ENCODE peak calls at places on chromosomes 11 and 22, in four cellular contexts. A is IMR-90, G is H9, N is H1. I is an unnamed sample.

GRCh38 chr11:22432331-22433065 is 94.3 kb downstream of the SLC17A6 start:
- DNase-seq in N (no peak), A (peak), G (peak), I (peak)

GRCh38 chr11:3605721-3606324 is 36.0 kb downstream of the ART5 start:
- DNase-seq in N (no peak), A (no peak), G (no peak), I (no peak)

GRCh38 chr11:9752091-9752490 is 88.2 kb downstream of the SWAP70 start:
- DNase-seq in A (peak), G (no peak), N (no peak), I (no peak)

GRCh38 chr11:31355131-31355530 is 14.4 kb downstream of the DCDC1 start:
- DNase-seq in A (peak), G (no peak), N (no peak), I (no peak)

GRCh38 chr11:104700609-104701008 is 197.7 kb downstream of the CASP12 start:
- DNase-seq in G (no peak), N (no peak), A (peak), I (no peak)

GRCh38 chr22:17792289-17792688 is 18.0 kb upstream of the BID start:
- DNase-seq in G (peak), N (no peak), A (no peak), I (peak)

GRCh38 chr11:20020198-20020597 is 140.1 kb downstream of the DBX1 start:
- DNase-seq in N (no peak), A (no peak), G (no peak), I (no peak)

GRCh38 chr11:12410006-12410728 is 32.8 kb downstream of the PARVA start:
- DNase-seq in N (no peak), A (peak), G (peak), I (peak)

GRCh38 chr11:19656140-19656541 is 56.5 kb upstream of the NAV2 start:
- DNase-seq in G (no peak), A (no peak), N (no peak), I (peak)

GRCh38 chr11:16194566-16194965 is 161.8 kb downstream of the SOX6 start:
- DNase-seq in A (peak), N (no peak), G (no peak), I (no peak)

GRCh38 chr11:87754685-87755084 is 420.6 kb downstream of the RAB38 start:
- DNase-seq in G (no peak), N (no peak), A (no peak), I (no peak)

GRCh38 chr11:10328314-10329090 is 23.6 kb downstream of the ADM start:
- DNase-seq in G (no peak), N (no peak), A (peak), I (no peak)

GRCh38 chr11:12190511-12190910 is 80.1 kb downstream of the MICAL2 start:
- DNase-seq in G (no peak), A (no peak), N (no peak), I (no peak)

GRCh38 chr11:118202599-118203422 is 22.0 kb downstream of the JAML start:
- DNase-seq in N (no peak), G (no peak), A (no peak), I (no peak)

GRCh38 chr22:20802922-20803553 is 29.1 kb downstream of the SERPIND1 start:
- DNase-seq in G (no peak), N (no peak), A (no peak), I (no peak)

GRCh38 chr22:35622132-35622913 is 5.2 kb upstream of the MB start:
- DNase-seq in A (no peak), N (no peak), G (peak), I (peak)

DNA sequence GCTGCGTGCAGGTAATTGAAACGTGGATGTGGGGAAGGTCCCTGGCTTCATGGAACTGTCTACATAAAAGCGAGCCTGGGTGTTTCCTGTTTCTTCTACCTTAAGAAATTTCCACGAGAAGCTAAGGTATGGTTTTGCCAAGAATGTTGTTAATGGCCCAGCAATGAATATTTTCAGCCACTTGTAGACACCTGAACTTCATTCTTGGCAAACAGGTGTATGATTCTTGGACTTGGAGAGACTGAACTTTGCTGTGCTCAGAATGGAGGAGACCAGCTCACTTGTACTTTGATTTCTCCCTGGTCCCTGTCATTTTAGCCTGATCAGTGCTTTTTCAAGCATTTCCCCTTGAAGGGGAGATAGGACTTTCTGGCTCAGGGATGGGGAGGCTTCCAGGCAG is 20.8 kb downstream of the LRP5 start:
- DNase-seq in G (no peak), N (no peak), A (no peak), I (no peak)
- H4K5ac ChIP-seq in G (no peak), N (no peak), A (no peak), I (no peak)

DNA sequence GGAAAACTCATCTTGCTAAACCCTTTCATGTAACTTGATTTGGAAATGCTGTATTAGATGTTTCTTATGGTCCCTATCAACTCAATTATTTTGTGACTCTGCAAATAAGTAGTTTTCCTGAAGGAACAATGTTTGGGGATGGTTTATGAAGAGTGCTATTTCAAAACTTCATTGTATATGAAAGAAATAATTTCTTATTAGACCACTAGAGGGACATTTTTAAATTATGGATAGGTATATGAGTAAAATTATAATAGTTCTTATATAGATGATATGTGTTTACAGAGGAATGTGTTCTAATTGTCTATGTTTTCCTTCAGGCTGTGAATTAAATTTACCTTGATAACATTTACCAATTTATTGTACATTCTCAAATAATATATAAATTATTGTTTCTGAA is 509.4 kb upstream of the RAG2 start:
- DNase-seq in N (no peak), A (no peak), G (no peak), I (no peak)
- H3K4me2 ChIP-seq in N (no peak), A (no peak), G (no peak), I (no peak)

DNA sequence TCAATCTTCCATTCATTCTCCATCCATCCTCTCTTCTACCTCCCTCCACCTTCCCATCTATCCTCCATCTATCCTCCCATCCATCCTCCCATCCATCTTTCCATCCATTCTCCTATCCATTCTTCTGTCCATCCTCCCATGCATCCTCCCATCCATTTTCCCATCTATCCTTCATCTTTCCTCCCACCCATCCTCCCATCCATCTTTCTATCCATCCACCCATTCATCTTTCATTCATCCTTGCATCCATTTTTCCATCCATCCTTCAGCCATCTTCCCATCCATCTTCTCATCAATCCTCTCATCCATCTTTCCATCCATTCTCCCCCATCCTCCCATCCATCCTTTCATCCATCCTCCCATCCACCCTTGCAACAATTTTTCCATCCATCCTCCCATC is 27.5 kb downstream of the IGLL1 start:
- DNase-seq in A (no peak), N (no peak), G (no peak), I (no peak)
- H4K5ac ChIP-seq in A (no peak), N (no peak), G (no peak), I (no peak)

GRCh38 chr11:28763876-28764275 is 655.7 kb downstream of the METTL15 start:
- DNase-seq in N (no peak), A (peak), G (no peak), I (no peak)
- H3K4me2 ChIP-seq in N (no peak), A (no peak), G (no peak), I (no peak)

GRCh38 chr22:38936562-38936961 is 20.8 kb upstream of the APOBEC3A start:
- DNase-seq in G (no peak), A (no peak), N (no peak), I (no peak)

GRCh38 chr22:38937036-38937435 is 20.4 kb upstream of the APOBEC3A start:
- DNase-seq in G (no peak), A (no peak), N (no peak), I (no peak)

GRCh38 chr22:38935616-38936015 is 21.8 kb upstream of the APOBEC3A start:
- DNase-seq in N (no peak), A (no peak), G (no peak), I (no peak)

GRCh38 chr22:38937541-38937940 is 19.9 kb upstream of the APOBEC3A start:
- DNase-seq in A (no peak), G (no peak), N (no peak), I (no peak)

GRCh38 chr22:38935023-38935422 is 22.4 kb upstream of the APOBEC3A start:
- DNase-seq in A (no peak), N (no peak), G (no peak), I (no peak)
- H4K5ac ChIP-seq in A (no peak), N (no peak), G (no peak), I (no peak)

GRCh38 chr11:33388793-33389525 is 131.8 kb downstream of the HIPK3 start:
- DNase-seq in N (no peak), G (no peak), A (no peak), I (no peak)
- H3K4me2 ChIP-seq in N (no peak), G (no peak), A (no peak), I (no peak)

GRCh38 chr22:49036513-49036912 is 791.2 kb downstream of the BRD1 start:
- DNase-seq in A (no peak), G (no peak), N (no peak), I (no peak)

GRCh38 chr22:49040111-49040510 is 787.6 kb downstream of the BRD1 start:
- DNase-seq in N (no peak), A (no peak), G (no peak), I (no peak)

GRCh38 chr22:49039625-49040024 is 788.0 kb downstream of the BRD1 start:
- DNase-seq in N (no peak), A (no peak), G (no peak), I (no peak)

GRCh38 chr22:49035818-49036457 is 791.7 kb downstream of the BRD1 start:
- DNase-seq in G (no peak), A (no peak), N (no peak), I (no peak)

GRCh38 chr22:49037701-49038245 is 789.9 kb downstream of the BRD1 start:
- DNase-seq in A (no peak), N (no peak), G (no peak), I (no peak)
- H4K5ac ChIP-seq in A (no peak), N (no peak), G (no peak), I (no peak)

DNA sequence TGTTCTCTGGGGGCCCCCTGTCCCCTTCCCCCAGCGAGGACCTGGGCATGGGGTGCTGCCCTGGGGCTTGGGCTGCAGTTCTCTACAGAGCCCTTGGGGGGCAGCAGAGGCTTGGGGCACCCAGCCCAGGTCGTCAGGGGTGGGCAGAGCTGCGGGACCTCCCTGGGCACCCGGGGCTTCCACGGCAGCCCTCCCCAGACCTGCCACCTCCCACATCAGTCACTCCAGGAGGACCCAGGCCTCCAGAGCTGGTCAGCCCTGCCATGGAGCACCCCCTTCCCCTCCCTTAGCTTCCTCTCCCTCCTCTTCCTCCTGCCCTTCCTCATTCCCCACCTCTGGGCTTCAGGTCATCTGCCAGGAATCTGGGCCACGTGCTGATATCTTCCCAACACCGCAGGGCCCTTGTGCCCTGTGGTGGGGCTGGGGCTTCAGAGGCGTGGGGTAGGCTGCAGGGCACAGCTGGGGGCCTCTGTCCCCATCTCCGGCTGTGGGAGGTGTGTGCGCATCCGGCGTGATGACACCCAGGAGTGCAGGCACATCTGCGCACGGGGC is 5.8 kb downstream of the TSPAN4 start:
- DNase-seq in N (no peak), A (no peak), G (peak), I (no peak)
- H3K4me2 ChIP-seq in N (peak), A (no peak), G (peak), I (no peak)

GRCh38 chr11:65470433-65470832 is 28.4 kb upstream of the MALAT1 start:
- DNase-seq in G (no peak), A (no peak), N (no peak), I (no peak)

GRCh38 chr11:65477271-65478029 is 21.4 kb upstream of the MALAT1 start:
- DNase-seq in G (peak), N (no peak), A (peak), I (peak)

GRCh38 chr11:65476632-65477270 is 22.1 kb upstream of the MALAT1 start:
- DNase-seq in A (no peak), N (no peak), G (no peak), I (no peak)

GRCh38 chr11:65471410-65471762 is 27.5 kb upstream of the MALAT1 start:
- DNase-seq in G (peak), A (peak), N (no peak), I (peak)

DNA sequence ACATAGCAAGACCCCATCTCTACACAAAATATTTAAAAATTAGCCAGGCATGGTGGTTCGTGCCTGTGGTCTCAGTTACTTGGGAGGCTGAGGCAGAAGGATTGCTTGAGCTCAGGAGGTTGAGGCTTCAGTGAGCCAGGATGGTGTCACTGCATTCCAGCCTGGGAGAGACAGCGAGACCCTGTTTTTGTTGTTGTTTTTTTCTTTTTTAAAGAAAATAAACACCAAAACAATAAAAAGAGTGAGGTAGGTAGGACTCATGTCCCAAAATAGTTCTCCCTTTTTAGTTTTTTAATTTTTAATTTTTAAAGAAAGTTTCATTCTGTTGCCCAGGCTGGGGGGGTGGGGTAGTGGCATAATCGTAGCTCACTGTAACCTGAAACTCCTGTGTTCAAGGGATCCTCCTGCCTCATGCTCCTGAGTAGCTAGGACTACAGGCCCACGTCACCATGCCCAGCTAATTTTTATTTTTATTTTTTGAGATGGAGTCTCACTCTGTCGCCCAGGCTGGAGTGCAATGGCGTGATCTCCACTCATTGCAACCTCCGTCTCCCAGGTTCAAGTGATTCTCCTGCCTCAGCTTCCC is 25.5 kb upstream of the MALAT1 start:
- DNase-seq in A (peak), N (no peak), G (no peak), I (no peak)
- H4K5ac ChIP-seq in A (no peak), N (no peak), G (no peak), I (no peak)